ENCODE peak calls at places on chromosomes 7 and 10, in ten cellular contexts. R, J, I, N, Z, T, F, X, E and D are unnamed samples.
A peak's percentile ranks its signal among the peaks of the same experiment; 100 is the strongest.

GRCh38 chr7:84674236-84674913 is 479.8 kb upstream of the SEMA3A start:
- DNase-seq in Z (no peak), X (no peak), J (no peak), R (peak; percentile 63), T (peak; percentile 60), E (no peak), N (no peak), I (peak; percentile 18), F (no peak), D (no peak)

GRCh38 chr7:50824882-50825281 is 42.2 kb upstream of the GRB10 start:
- DNase-seq in E (no peak), X (peak; percentile 20), N (no peak), F (no peak), T (peak; percentile 58), Z (no peak), R (no peak), I (no peak), J (no peak), D (no peak)

GRCh38 chr10:131818510-131819234 is 82.1 kb upstream of the PPP2R2D start:
- DNase-seq in N (no peak), R (no peak), I (no peak), Z (no peak), J (no peak), F (no peak), X (no peak), T (no peak), E (no peak), D (no peak)

GRCh38 chr10:132036153-132036886 is 29.4 kb upstream of the JAKMIP3 start:
- DNase-seq in J (peak; percentile 70), E (no peak), Z (peak; percentile 40), R (no peak), I (peak; percentile 35), N (no peak), F (peak; percentile 69), X (no peak), T (peak; percentile 54), D (no peak)

GRCh38 chr10:99875473-99875872 is 93.0 kb downstream of the ABCC2 start:
- DNase-seq in I (no peak), Z (no peak), F (no peak), J (no peak), X (no peak), T (no peak), R (no peak), E (no peak), N (no peak), D (no peak)

GRCh38 chr7:93202594-93203273 is 23.5 kb downstream of the HEPACAM2 start:
- DNase-seq in F (no peak), X (no peak), R (no peak), I (no peak), E (no peak), T (no peak), N (no peak), Z (no peak), J (no peak), D (no peak)

GRCh38 chr7:123034106-123034505 is 38.6 kb upstream of the TAS2R16 start:
- DNase-seq in E (no peak), T (no peak), Z (no peak), F (no peak), N (no peak), R (no peak), J (no peak), X (no peak), I (no peak), D (no peak)

GRCh38 chr10:14606633-14607032 is 168.1 kb downstream of the FAM107B start:
- DNase-seq in R (no peak), Z (no peak), F (no peak), T (no peak), N (no peak), E (no peak), X (no peak), J (no peak), I (no peak), D (no peak)

GRCh38 chr7:56097700-56098099 is 4.9 kb upstream of the PHKG1 start:
- DNase-seq in R (peak; percentile 15), Z (no peak), X (no peak), T (peak; percentile 97), E (no peak), F (no peak), N (no peak), I (no peak), J (no peak), D (peak; percentile 70)

GRCh38 chr10:22613011-22613410 is 101.4 kb downstream of the PIP4K2A start:
- DNase-seq in R (no peak), I (no peak), X (no peak), Z (no peak), E (no peak), J (no peak), F (no peak), N (no peak), T (no peak), D (no peak)
- H3K27ac ChIP-seq in R (no peak overlapping the region), I (no peak overlapping the region), X (no peak overlapping the region), Z (no peak overlapping the region), E (no peak overlapping the region), J (no peak overlapping the region), F (no peak overlapping the region), N (no peak overlapping the region), T (no peak overlapping the region), D (no peak overlapping the region)

DNA sequence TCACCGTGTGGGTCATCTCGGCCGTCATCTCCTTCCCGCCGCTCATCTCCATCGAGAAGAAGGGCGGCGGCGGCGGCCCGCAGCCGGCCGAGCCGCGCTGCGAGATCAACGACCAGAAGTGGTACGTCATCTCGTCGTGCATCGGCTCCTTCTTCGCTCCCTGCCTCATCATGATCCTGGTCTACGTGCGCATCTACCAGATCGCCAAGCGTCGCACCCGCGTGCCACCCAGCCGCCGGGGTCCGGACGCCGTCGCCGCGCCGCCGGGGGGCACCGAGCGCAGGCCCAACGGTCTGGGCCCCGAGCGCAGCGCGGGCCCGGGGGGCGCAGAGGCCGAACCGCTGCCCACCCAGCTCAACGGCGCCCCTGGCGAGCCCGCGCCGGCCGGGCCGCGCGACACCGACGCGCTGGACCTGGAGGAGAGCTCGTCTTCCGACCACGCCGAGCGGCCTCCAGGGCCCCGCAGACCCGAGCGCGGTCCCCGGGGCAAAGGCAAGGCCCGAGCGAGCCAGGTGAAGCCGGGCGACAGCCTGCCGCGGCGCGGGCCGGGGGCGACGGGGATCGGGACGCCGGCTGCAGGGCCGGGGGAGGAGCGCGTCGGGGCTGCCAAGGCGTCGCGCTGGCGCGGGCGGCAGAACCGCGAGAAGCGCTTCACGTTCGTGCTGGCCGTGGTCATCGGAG is 1.8 kb downstream of the ADRA2A start:
- DNase-seq in J (peak; percentile 40), R (no peak), F (peak; percentile 62), T (peak; percentile 37), X (no peak), Z (peak; percentile 43), E (no peak), N (no peak), I (no peak), D (no peak)
- H3K27me3 ChIP-seq in J (peaks cover 75% of the 10 kb centered on the region), R (peaks cover 38% of the 10 kb centered on the region), F (peaks cover 55% of the 10 kb centered on the region), T (no peaks in the 10 kb centered on the region), X (peaks cover 7% of the 10 kb centered on the region), Z (peaks cover 28% of the 10 kb centered on the region), E (peaks cover 21% of the 10 kb centered on the region), N (peaks cover 32% of the 10 kb centered on the region), I (peaks cover 7% of the 10 kb centered on the region), D (peaks cover 3% of the 10 kb centered on the region)

GRCh38 chr10:4725917-4726606 is 99.9 kb upstream of the AKR1E2 start:
- DNase-seq in F (no peak), I (no peak), J (no peak), Z (no peak), R (peak; percentile 93), X (peak; percentile 85), E (peak; percentile 83), N (no peak), T (peak; percentile 87), D (peak; percentile 86)
- H3K4me2 ChIP-seq in F (no peak overlapping the region), I (no peak overlapping the region), J (no peak overlapping the region), Z (no peak overlapping the region), R (peak overlapping the region; percentile 69), X (no peak overlapping the region), E (peak overlapping the region; percentile 68), N (no peak overlapping the region), T (peak overlapping the region; percentile 59), D (peak overlapping the region; percentile 47)

GRCh38 chr10:36183726-36184125 is 541.6 kb upstream of the FZD8 start:
- DNase-seq in F (no peak), E (no peak), I (no peak), N (no peak), J (no peak), Z (no peak), T (no peak), X (no peak), R (no peak), D (no peak)

GRCh38 chr10:36183056-36183455 is 541.0 kb upstream of the FZD8 start:
- DNase-seq in X (no peak), I (no peak), R (no peak), E (no peak), Z (no peak), N (no peak), J (no peak), F (no peak), T (no peak), D (no peak)

GRCh38 chr10:36181421-36181820 is 539.3 kb upstream of the FZD8 start:
- DNase-seq in X (no peak), N (no peak), Z (no peak), F (no peak), E (no peak), T (peak; percentile 39), J (no peak), I (no peak), R (peak; percentile 31), D (no peak)

GRCh38 chr10:36185096-36185495 is 543.0 kb upstream of the FZD8 start:
- DNase-seq in I (no peak), F (no peak), J (no peak), R (no peak), E (no peak), X (no peak), N (no peak), Z (no peak), T (no peak), D (no peak)

GRCh38 chr10:36182059-36182654 is 540.1 kb upstream of the FZD8 start:
- DNase-seq in E (no peak), N (no peak), R (peak; percentile 32), X (no peak), I (no peak), J (no peak), T (peak; percentile 40), Z (no peak), F (no peak), D (no peak)
- H3K27ac ChIP-seq in E (no peak overlapping the region), N (no peak overlapping the region), R (no peak overlapping the region), X (no peak overlapping the region), I (no peak overlapping the region), J (no peak overlapping the region), T (no peak overlapping the region), Z (no peak overlapping the region), F (no peak overlapping the region), D (no peak overlapping the region)

GRCh38 chr7:142876236-142876960 is 9.1 kb downstream of the TRPV6 start:
- DNase-seq in I (no peak), F (no peak), Z (no peak), T (no peak), R (no peak), X (no peak), N (no peak), E (no peak), J (no peak), D (no peak)
- H3K27me3 ChIP-seq in I (no peaks in the 10 kb centered on the region), F (no peaks in the 10 kb centered on the region), Z (no peaks in the 10 kb centered on the region), T (peaks cover 18% of the 10 kb centered on the region), R (peaks cover 2% of the 10 kb centered on the region), X (peaks cover 1% of the 10 kb centered on the region), N (no peaks in the 10 kb centered on the region), E (peaks cover 6% of the 10 kb centered on the region), J (no peaks in the 10 kb centered on the region), D (no peaks in the 10 kb centered on the region)